ENCODE peak calls at places on chromosome 7, in nine cellular contexts. One of them, this sample, is unnamed.

GRCh38 chr7:23520582-23520981 is 11.2 kb downstream of the TRA2A start:
- DNase-seq in sigmoid colon: no peak
- DNase-seq in RWPE1: no peak
- DNase-seq in GM20000: no peak
- DNase-seq in B cell: no peak
- DNase-seq in psoas muscle: no peak
- DNase-seq in fibroblast of mammary gland: no peak
- DNase-seq in heart right ventricle: no peak
- DNase-seq in GM12865: no peak
- DNase-seq in this sample: no peak

GRCh38 chr7:21966271-21966670 is 20.6 kb upstream of the CDCA7L start:
- DNase-seq in sigmoid colon: no peak
- DNase-seq in RWPE1: no peak
- DNase-seq in GM20000: peak
- DNase-seq in B cell: peak
- DNase-seq in psoas muscle: no peak
- DNase-seq in fibroblast of mammary gland: no peak
- DNase-seq in heart right ventricle: no peak
- DNase-seq in GM12865: peak
- DNase-seq in this sample: peak

GRCh38 chr7:157568785-157569584 is 232.2 kb downstream of the DNAJB6 start:
- DNase-seq in sigmoid colon: peak
- DNase-seq in RWPE1: no peak
- DNase-seq in GM20000: peak
- DNase-seq in B cell: peak
- DNase-seq in psoas muscle: peak
- DNase-seq in fibroblast of mammary gland: peak
- DNase-seq in heart right ventricle: peak
- DNase-seq in GM12865: peak
- DNase-seq in this sample: peak

GRCh38 chr7:137609500-137609899 is 237.3 kb downstream of the DGKI start:
- DNase-seq in sigmoid colon: no peak
- DNase-seq in RWPE1: no peak
- DNase-seq in GM20000: no peak
- DNase-seq in B cell: no peak
- DNase-seq in psoas muscle: no peak
- DNase-seq in fibroblast of mammary gland: no peak
- DNase-seq in heart right ventricle: no peak
- DNase-seq in GM12865: no peak
- DNase-seq in this sample: no peak

GRCh38 chr7:149875396-149875795 is 1.6 kb downstream of the ATP6V0E2 start:
- DNase-seq in sigmoid colon: no peak
- DNase-seq in RWPE1: no peak
- DNase-seq in GM20000: no peak
- DNase-seq in B cell: no peak
- DNase-seq in psoas muscle: no peak
- DNase-seq in fibroblast of mammary gland: no peak
- DNase-seq in heart right ventricle: no peak
- DNase-seq in GM12865: no peak
- DNase-seq in this sample: no peak

GRCh38 chr7:100080895-100081534 is 508 bp downstream of the ZNF3 start:
- DNase-seq in sigmoid colon: no peak
- DNase-seq in RWPE1: no peak
- DNase-seq in GM20000: no peak
- DNase-seq in B cell: no peak
- DNase-seq in psoas muscle: no peak
- DNase-seq in fibroblast of mammary gland: no peak
- DNase-seq in heart right ventricle: no peak
- DNase-seq in GM12865: no peak
- DNase-seq in this sample: no peak

GRCh38 chr7:50658696-50659095 is 93.5 kb upstream of the DDC start:
- DNase-seq in sigmoid colon: no peak
- DNase-seq in RWPE1: no peak
- DNase-seq in GM20000: no peak
- DNase-seq in B cell: no peak
- DNase-seq in psoas muscle: no peak
- DNase-seq in fibroblast of mammary gland: no peak
- DNase-seq in heart right ventricle: no peak
- DNase-seq in GM12865: no peak
- DNase-seq in this sample: no peak

GRCh38 chr7:94295805-94296204 is 98.9 kb upstream of the COL1A2 start:
- DNase-seq in sigmoid colon: no peak
- DNase-seq in RWPE1: no peak
- DNase-seq in GM20000: no peak
- DNase-seq in B cell: no peak
- DNase-seq in psoas muscle: no peak
- DNase-seq in fibroblast of mammary gland: peak
- DNase-seq in heart right ventricle: peak
- DNase-seq in GM12865: no peak
- DNase-seq in this sample: no peak

GRCh38 chr7:3495530-3495929 is 194.5 kb downstream of the SDK1 start:
- DNase-seq in sigmoid colon: no peak
- DNase-seq in RWPE1: no peak
- DNase-seq in GM20000: no peak
- DNase-seq in B cell: no peak
- DNase-seq in psoas muscle: no peak
- DNase-seq in fibroblast of mammary gland: no peak
- DNase-seq in heart right ventricle: no peak
- DNase-seq in GM12865: no peak
- DNase-seq in this sample: no peak

GRCh38 chr7:151514461-151515396 is 5.0 kb downstream of the RHEB start:
- DNase-seq in sigmoid colon: no peak
- DNase-seq in RWPE1: no peak
- DNase-seq in GM20000: no peak
- DNase-seq in B cell: no peak
- DNase-seq in psoas muscle: no peak
- DNase-seq in fibroblast of mammary gland: no peak
- DNase-seq in heart right ventricle: no peak
- DNase-seq in GM12865: no peak
- DNase-seq in this sample: no peak

GRCh38 chr7:4875391-4875790 is 8.1 kb downstream of the RADIL start:
- DNase-seq in sigmoid colon: peak
- DNase-seq in RWPE1: no peak
- DNase-seq in GM20000: no peak
- DNase-seq in B cell: no peak
- DNase-seq in psoas muscle: no peak
- DNase-seq in fibroblast of mammary gland: no peak
- DNase-seq in heart right ventricle: no peak
- DNase-seq in GM12865: no peak
- DNase-seq in this sample: no peak

GRCh38 chr7:106086062-106086461 is 26.1 kb downstream of the SYPL1 start:
- DNase-seq in sigmoid colon: no peak
- DNase-seq in RWPE1: no peak
- DNase-seq in GM20000: no peak
- DNase-seq in B cell: no peak
- DNase-seq in psoas muscle: no peak
- DNase-seq in fibroblast of mammary gland: no peak
- DNase-seq in heart right ventricle: no peak
- DNase-seq in GM12865: no peak
- DNase-seq in this sample: no peak

GRCh38 chr7:117269417-117269816 is 53.4 kb downstream of the WNT2 start:
- DNase-seq in sigmoid colon: no peak
- DNase-seq in RWPE1: peak
- DNase-seq in GM20000: no peak
- DNase-seq in B cell: no peak
- DNase-seq in psoas muscle: no peak
- DNase-seq in fibroblast of mammary gland: peak
- DNase-seq in heart right ventricle: no peak
- DNase-seq in GM12865: no peak
- DNase-seq in this sample: no peak

GRCh38 chr7:106038916-106039315 is 73.2 kb downstream of the SYPL1 start:
- DNase-seq in sigmoid colon: peak
- DNase-seq in RWPE1: no peak
- DNase-seq in GM20000: no peak
- DNase-seq in B cell: no peak
- DNase-seq in psoas muscle: no peak
- DNase-seq in fibroblast of mammary gland: no peak
- DNase-seq in heart right ventricle: no peak
- DNase-seq in GM12865: no peak
- DNase-seq in this sample: no peak

GRCh38 chr7:71497233-71497946 is 365.4 kb downstream of the GALNT17 start:
- DNase-seq in sigmoid colon: no peak
- DNase-seq in RWPE1: no peak
- DNase-seq in GM20000: no peak
- DNase-seq in B cell: no peak
- DNase-seq in psoas muscle: no peak
- DNase-seq in fibroblast of mammary gland: peak
- DNase-seq in heart right ventricle: peak
- DNase-seq in GM12865: no peak
- DNase-seq in this sample: no peak

GRCh38 chr7:95772771-95773581 is 622 bp downstream of the DYNC1I1 start:
- DNase-seq in sigmoid colon: peak
- DNase-seq in RWPE1: no peak
- DNase-seq in GM20000: no peak
- DNase-seq in B cell: no peak
- DNase-seq in psoas muscle: peak
- DNase-seq in fibroblast of mammary gland: peak
- DNase-seq in heart right ventricle: peak
- DNase-seq in GM12865: no peak
- DNase-seq in this sample: no peak

GRCh38 chr7:36391436-36392198 is 2.0 kb downstream of the ANLN start:
- DNase-seq in sigmoid colon: no peak
- DNase-seq in RWPE1: no peak
- DNase-seq in GM20000: peak
- DNase-seq in B cell: no peak
- DNase-seq in psoas muscle: no peak
- DNase-seq in fibroblast of mammary gland: no peak
- DNase-seq in heart right ventricle: no peak
- DNase-seq in GM12865: peak
- DNase-seq in this sample: peak

DNA sequence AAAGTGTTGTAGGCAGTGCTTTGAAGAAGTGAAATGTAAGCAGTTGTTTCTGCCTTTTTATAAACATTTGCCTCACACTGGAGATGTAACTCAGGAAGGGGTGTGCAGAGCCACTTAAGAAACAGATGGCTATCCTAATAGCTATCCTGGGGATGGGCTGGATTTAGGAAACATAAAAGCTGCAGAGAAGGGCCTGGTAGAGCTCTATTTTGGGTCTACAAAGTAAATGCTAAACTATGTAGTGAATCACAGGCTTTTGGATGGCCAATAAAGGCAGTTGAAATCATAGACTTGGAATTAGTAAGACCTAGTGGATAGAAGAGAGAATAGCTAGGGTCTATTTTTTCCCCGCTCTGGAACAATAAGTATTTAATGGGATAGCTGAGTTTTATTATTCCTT is 79.9 kb upstream of the AGR3 start:
- DNase-seq in sigmoid colon: no peak
- DNase-seq in RWPE1: no peak
- DNase-seq in GM20000: no peak
- DNase-seq in B cell: no peak
- DNase-seq in psoas muscle: no peak
- DNase-seq in fibroblast of mammary gland: peak
- DNase-seq in heart right ventricle: no peak
- DNase-seq in GM12865: no peak
- DNase-seq in this sample: no peak
- TF ChIP-seq CTCF in sigmoid colon: no peak
- TF ChIP-seq CTCF in RWPE1: no peak
- TF ChIP-seq CTCF in GM20000: no peak
- TF ChIP-seq CTCF in B cell: no peak
- TF ChIP-seq CTCF in psoas muscle: no peak
- TF ChIP-seq CTCF in fibroblast of mammary gland: no peak
- TF ChIP-seq CTCF in heart right ventricle: no peak
- TF ChIP-seq CTCF in GM12865: no peak
- TF ChIP-seq CTCF in this sample: no peak

GRCh38 chr7:42491106-42491505 is 254.1 kb upstream of the GLI3 start:
- DNase-seq in sigmoid colon: no peak
- DNase-seq in RWPE1: no peak
- DNase-seq in GM20000: no peak
- DNase-seq in B cell: no peak
- DNase-seq in psoas muscle: no peak
- DNase-seq in fibroblast of mammary gland: no peak
- DNase-seq in heart right ventricle: no peak
- DNase-seq in GM12865: no peak
- DNase-seq in this sample: no peak
- TF ChIP-seq CTCF in sigmoid colon: no peak
- TF ChIP-seq CTCF in RWPE1: no peak
- TF ChIP-seq CTCF in GM20000: no peak
- TF ChIP-seq CTCF in B cell: no peak
- TF ChIP-seq CTCF in psoas muscle: no peak
- TF ChIP-seq CTCF in fibroblast of mammary gland: no peak
- TF ChIP-seq CTCF in heart right ventricle: no peak
- TF ChIP-seq CTCF in GM12865: no peak
- TF ChIP-seq CTCF in this sample: no peak

GRCh38 chr7:16466087-16466472 is 542 bp upstream of the SOSTDC1 start:
- DNase-seq in sigmoid colon: no peak
- DNase-seq in RWPE1: no peak
- DNase-seq in GM20000: no peak
- DNase-seq in B cell: no peak
- DNase-seq in psoas muscle: no peak
- DNase-seq in fibroblast of mammary gland: no peak
- DNase-seq in heart right ventricle: no peak
- DNase-seq in GM12865: no peak
- DNase-seq in this sample: no peak

DNA sequence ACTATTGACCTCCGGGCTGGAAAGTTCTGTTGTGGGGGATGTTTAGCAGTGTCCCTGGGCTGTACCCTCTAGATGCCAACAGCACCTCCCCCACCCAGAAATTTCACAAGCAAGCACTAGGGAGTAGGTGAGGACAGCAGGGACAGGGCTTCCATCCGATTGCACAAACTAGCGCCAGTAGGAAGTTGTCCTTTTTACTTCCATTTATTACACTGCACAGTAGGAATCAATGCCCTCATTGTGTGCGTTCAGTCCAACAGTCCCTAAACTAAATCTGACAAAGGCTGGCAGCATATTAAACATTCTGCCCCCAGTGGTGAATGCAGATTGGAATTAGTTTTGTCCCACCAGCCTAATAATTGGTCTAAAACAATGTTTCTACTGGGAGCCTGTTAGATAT is 6.4 kb upstream of the SOSTDC1 start:
- DNase-seq in sigmoid colon: no peak
- DNase-seq in RWPE1: no peak
- DNase-seq in GM20000: no peak
- DNase-seq in B cell: no peak
- DNase-seq in psoas muscle: no peak
- DNase-seq in fibroblast of mammary gland: no peak
- DNase-seq in heart right ventricle: no peak
- DNase-seq in GM12865: no peak
- DNase-seq in this sample: no peak
- TF ChIP-seq CTCF in sigmoid colon: no peak
- TF ChIP-seq CTCF in RWPE1: no peak
- TF ChIP-seq CTCF in GM20000: no peak
- TF ChIP-seq CTCF in B cell: no peak
- TF ChIP-seq CTCF in psoas muscle: no peak
- TF ChIP-seq CTCF in fibroblast of mammary gland: no peak
- TF ChIP-seq CTCF in heart right ventricle: no peak
- TF ChIP-seq CTCF in GM12865: no peak
- TF ChIP-seq CTCF in this sample: no peak

DNA sequence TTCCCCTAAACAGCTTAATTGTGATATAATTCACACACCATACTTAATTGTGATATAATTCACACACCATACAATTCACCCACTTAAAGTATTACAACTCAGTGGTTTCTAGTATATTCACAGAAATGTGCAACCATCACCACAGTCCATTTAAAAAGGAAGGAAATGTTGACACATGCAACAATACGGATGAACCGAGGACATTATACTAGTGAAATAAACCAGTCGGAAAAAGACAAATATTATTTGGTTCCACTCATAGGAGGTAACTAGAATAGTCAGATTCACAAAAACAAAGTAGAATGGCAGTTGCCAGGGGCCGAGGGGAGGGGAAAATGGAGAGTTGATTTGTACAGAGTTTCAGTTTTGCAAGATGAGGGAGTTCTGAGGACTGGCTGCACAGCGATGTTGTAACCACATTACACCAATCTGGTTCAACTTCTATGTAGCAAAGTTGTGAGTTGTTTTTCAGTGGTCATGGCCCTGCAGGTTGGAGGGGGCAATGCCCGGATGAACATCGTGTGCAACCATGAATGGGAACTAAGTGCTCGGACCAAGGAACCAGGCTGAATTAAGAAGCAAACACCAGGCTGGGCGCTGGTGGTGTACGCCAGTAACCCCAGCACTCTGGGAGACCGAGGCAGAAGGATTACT is 17.6 kb upstream of the TNPO3 start:
- DNase-seq in sigmoid colon: no peak
- DNase-seq in RWPE1: no peak
- DNase-seq in GM20000: peak
- DNase-seq in B cell: no peak
- DNase-seq in psoas muscle: no peak
- DNase-seq in fibroblast of mammary gland: no peak
- DNase-seq in heart right ventricle: no peak
- DNase-seq in GM12865: peak
- DNase-seq in this sample: no peak
- TF ChIP-seq CTCF in sigmoid colon: no peak
- TF ChIP-seq CTCF in RWPE1: no peak
- TF ChIP-seq CTCF in GM20000: no peak
- TF ChIP-seq CTCF in B cell: no peak
- TF ChIP-seq CTCF in psoas muscle: no peak
- TF ChIP-seq CTCF in fibroblast of mammary gland: no peak
- TF ChIP-seq CTCF in heart right ventricle: no peak
- TF ChIP-seq CTCF in GM12865: no peak
- TF ChIP-seq CTCF in this sample: no peak

This sample was measured in GM13976.